ENCODE peak calls at places on chromosomes 16 and 17, in eight cellular contexts. One of them, this sample, is unnamed.

GRCh38 chr16:16120382-16121184 is 102.7 kb downstream of the ABCC6 start:
- DNase-seq in HTR-8/SVneo: no peak
- DNase-seq in fibroblast of lung: no peak
- DNase-seq in amygdala: peak
- DNase-seq in fibroblast of the aortic adventitia: peak
- DNase-seq in GM10248: no peak
- DNase-seq in breast epithelium: no peak
- DNase-seq in mucosa of descending colon: peak
- DNase-seq in this sample: no peak

GRCh38 chr16:85309656-85310587 is 197.7 kb upstream of the CIBAR2 start:
- DNase-seq in fibroblast of lung: no peak
- DNase-seq in HTR-8/SVneo: no peak
- DNase-seq in GM10248: no peak
- DNase-seq in amygdala: peak
- DNase-seq in mucosa of descending colon: no peak
- DNase-seq in breast epithelium: no peak
- DNase-seq in fibroblast of the aortic adventitia: no peak
- DNase-seq in this sample: peak

GRCh38 chr17:49439673-49440571 is 25.2 kb upstream of the PHB1 start:
- DNase-seq in fibroblast of lung: peak
- DNase-seq in amygdala: no peak
- DNase-seq in breast epithelium: peak
- DNase-seq in HTR-8/SVneo: no peak
- DNase-seq in GM10248: no peak
- DNase-seq in mucosa of descending colon: no peak
- DNase-seq in fibroblast of the aortic adventitia: no peak
- DNase-seq in this sample: peak

GRCh38 chr17:66494023-66494803 is 191.8 kb downstream of the PRKCA start:
- DNase-seq in fibroblast of the aortic adventitia: peak
- DNase-seq in GM10248: no peak
- DNase-seq in mucosa of descending colon: no peak
- DNase-seq in fibroblast of lung: peak
- DNase-seq in HTR-8/SVneo: peak
- DNase-seq in breast epithelium: no peak
- DNase-seq in amygdala: no peak
- DNase-seq in this sample: peak

GRCh38 chr17:57016764-57017116 is 38.8 kb downstream of the SCPEP1 start:
- DNase-seq in breast epithelium: no peak
- DNase-seq in fibroblast of lung: peak
- DNase-seq in GM10248: no peak
- DNase-seq in mucosa of descending colon: no peak
- DNase-seq in HTR-8/SVneo: no peak
- DNase-seq in fibroblast of the aortic adventitia: peak
- DNase-seq in amygdala: no peak
- DNase-seq in this sample: no peak

GRCh38 chr16:569445-570254 is at the start of gene PIGQ:
- DNase-seq in mucosa of descending colon: peak
- DNase-seq in breast epithelium: peak
- DNase-seq in GM10248: peak
- DNase-seq in HTR-8/SVneo: peak
- DNase-seq in fibroblast of the aortic adventitia: peak
- DNase-seq in fibroblast of lung: peak
- DNase-seq in amygdala: no peak
- DNase-seq in this sample: no peak

GRCh38 chr17:83201206-83202001 is 122.0 kb downstream of the METRNL start:
- DNase-seq in GM10248: no peak
- DNase-seq in mucosa of descending colon: no peak
- DNase-seq in HTR-8/SVneo: no peak
- DNase-seq in fibroblast of the aortic adventitia: no peak
- DNase-seq in amygdala: no peak
- DNase-seq in breast epithelium: peak
- DNase-seq in fibroblast of lung: no peak
- DNase-seq in this sample: no peak

GRCh38 chr17:17417718-17418151 is 59.1 kb upstream of the MED9 start:
- DNase-seq in fibroblast of the aortic adventitia: no peak
- DNase-seq in HTR-8/SVneo: no peak
- DNase-seq in breast epithelium: no peak
- DNase-seq in amygdala: no peak
- DNase-seq in fibroblast of lung: no peak
- DNase-seq in mucosa of descending colon: no peak
- DNase-seq in GM10248: no peak
- DNase-seq in this sample: no peak

GRCh38 chr17:17075037-17075755 is 32.9 kb downstream of the MPRIP start:
- DNase-seq in breast epithelium: peak
- DNase-seq in mucosa of descending colon: peak
- DNase-seq in GM10248: no peak
- DNase-seq in fibroblast of lung: peak
- DNase-seq in amygdala: no peak
- DNase-seq in HTR-8/SVneo: no peak
- DNase-seq in fibroblast of the aortic adventitia: peak
- DNase-seq in this sample: no peak

This sample was measured in renal cortical epithelial cell.